ENCODE peak calls at places on chromosomes 7 and 10, in six cellular contexts. I is posterior cingulate gyrus; G is fibroblast of the conjunctiva; Z is NCI-H1417; O is hypothalamus; C is stimulated activated CD4-positive, alpha-beta T cell treated with anti-CD3 and anti-CD28 coated beads, Interleukin-1b, Interleukin-23, amount 100 ng/mL, for 4 hours. J is an unnamed sample.

GRCh38 chr7:29255199-29255838 is 60.7 kb downstream of the CHN2 start:
- DNase-seq in I (no peak), G (no peak), Z (no peak), O (no peak), C (no peak), J (no peak)

GRCh38 chr10:7337431-7338171 is 73.2 kb downstream of the SFMBT2 start:
- DNase-seq in I (no peak), G (no peak), Z (no peak), O (no peak), C (no peak), J (no peak)

GRCh38 chr7:121204537-121204936 is 124.3 kb upstream of the WNT16 start:
- DNase-seq in I (no peak), G (peak), Z (peak), O (no peak), C (no peak), J (peak)

GRCh38 chr7:137816696-137817320 is 30.0 kb downstream of the DGKI start:
- DNase-seq in I (no peak), G (peak), Z (peak), O (no peak), C (no peak), J (peak)

GRCh38 chr7:135510603-135511183 is 791 bp upstream of the CNOT4 start:
- DNase-seq in I (peak), G (no peak), Z (no peak), O (no peak), C (no peak), J (peak)

GRCh38 chr10:91798736-91799579 is 732 bp downstream of the TNKS2 start:
- DNase-seq in I (peak), G (peak), Z (peak), O (no peak), C (peak), J (peak)

GRCh38 chr7:32036557-32036956 is 33.6 kb downstream of the PDE1C start:
- DNase-seq in I (no peak), G (no peak), Z (no peak), O (no peak), C (no peak), J (no peak)

GRCh38 chr7:69739906-69740545 is 141.8 kb downstream of the AUTS2 start:
- DNase-seq in I (peak), G (no peak), Z (peak), O (peak), C (no peak), J (no peak)

GRCh38 chr10:88830643-88831277 is 20.9 kb downstream of the ANKRD22 start:
- DNase-seq in I (no peak), G (no peak), Z (no peak), O (no peak), C (no peak), J (no peak)